ENCODE peak calls at places on chromosomes 16 and 17, in four cellular contexts. E is AG04450, M is adrenal gland, A is upper lobe of right lung. K is an unnamed sample.
A peak's percentile ranks its signal among the peaks of the same experiment; 100 is the strongest.

GRCh38 chr16:15502041-15502725 is 67.8 kb downstream of the BMERB1 start:
- DNase-seq in M (no peak), A (no peak), E (peak; percentile 76), K (no peak)

GRCh38 chr17:46720408-46720807 is 98.1 kb downstream of the WNT3 start:
- DNase-seq in A (no peak), E (no peak), M (no peak), K (no peak)

GRCh38 chr17:19533036-19533717 is 477 bp upstream of the SLC47A1 start:
- DNase-seq in M (no peak), A (peak; percentile 56), E (no peak), K (no peak)

GRCh38 chr17:59791603-59792457 is 84.4 kb downstream of the VMP1 start:
- DNase-seq in E (no peak), M (no peak), A (no peak), K (no peak)

GRCh38 chr16:75202069-75202590 is 4.8 kb downstream of the CTRB2 start:
- DNase-seq in E (no peak), M (peak; percentile 43), A (peak; percentile 32), K (no peak)

GRCh38 chr17:13212861-13213260 is 195.0 kb upstream of the ELAC2 start:
- DNase-seq in E (no peak), A (no peak), M (no peak), K (no peak)

GRCh38 chr17:17727111-17727659 is 45.9 kb downstream of the RAI1 start:
- DNase-seq in A (no peak), M (no peak), E (no peak), K (no peak)

GRCh38 chr16:87140211-87141200 is 176.7 kb downstream of the C16orf95 start:
- DNase-seq in M (no peak), E (no peak), A (peak; percentile 58), K (no peak)

GRCh38 chr17:78368854-78369495 is 9.1 kb upstream of the SOCS3 start:
- DNase-seq in E (no peak), A (no peak), M (no peak), K (no peak)

GRCh38 chr16:53744449-53744848 is 40.5 kb downstream of the FTO start:
- DNase-seq in M (no peak), A (no peak), E (no peak), K (no peak)

GRCh38 chr17:56441331-56441730 is 152.2 kb upstream of the NOG start:
- DNase-seq in E (peak; percentile 24), A (no peak), M (no peak), K (no peak)

GRCh38 chr17:48502901-48503300 is 27.9 kb downstream of the HOXB1 start:
- DNase-seq in M (no peak), E (no peak), A (no peak), K (no peak)

GRCh38 chr16:31875112-31875803 is 1.7 kb downstream of the ZNF267 start:
- DNase-seq in E (no peak), A (no peak), M (no peak), K (no peak)

GRCh38 chr16:86740817-86741799 is 162.8 kb downstream of the FOXL1 start:
- DNase-seq in M (peak; percentile 57), A (no peak), E (no peak), K (no peak)

GRCh38 chr17:19561697-19562318 is 28.2 kb downstream of the SLC47A1 start:
- DNase-seq in E (no peak), A (no peak), M (no peak), K (no peak)

GRCh38 chr17:78358538-78359215 is 1.2 kb downstream of the SOCS3 start:
- DNase-seq in E (no peak), A (no peak), M (no peak), K (no peak)

GRCh38 chr17:58084317-58084981 is 1.2 kb downstream of the DYNLL2 start:
- DNase-seq in A (peak; percentile 65), E (no peak), M (peak; percentile 75), K (peak; percentile 67)

GRCh38 chr16:49528035-49528434 is 154.4 kb downstream of the C16orf78 start:
- DNase-seq in E (no peak), M (peak; percentile 68), A (no peak), K (no peak)

GRCh38 chr17:48612456-48612853 is 1.6 kb upstream of the HOXB7 start:
- DNase-seq in A (no peak), M (no peak), E (no peak), K (no peak)

GRCh38 chr17:16947470-16947869 is 24.4 kb downstream of the TNFRSF13B start:
- DNase-seq in A (no peak), M (no peak), E (no peak), K (no peak)

GRCh38 chr17:57140321-57140720 is 55.3 kb downstream of the AKAP1 start:
- DNase-seq in E (no peak), M (no peak), A (no peak), K (no peak)

GRCh38 chr17:35653619-35654361 is 66.7 kb downstream of the AP2B1 start:
- DNase-seq in M (no peak), E (no peak), A (no peak), K (no peak)
- H3K27ac ChIP-seq in M (no peak overlapping the region), E (no peak overlapping the region), A (no peak overlapping the region), K (no peak overlapping the region)

DNA sequence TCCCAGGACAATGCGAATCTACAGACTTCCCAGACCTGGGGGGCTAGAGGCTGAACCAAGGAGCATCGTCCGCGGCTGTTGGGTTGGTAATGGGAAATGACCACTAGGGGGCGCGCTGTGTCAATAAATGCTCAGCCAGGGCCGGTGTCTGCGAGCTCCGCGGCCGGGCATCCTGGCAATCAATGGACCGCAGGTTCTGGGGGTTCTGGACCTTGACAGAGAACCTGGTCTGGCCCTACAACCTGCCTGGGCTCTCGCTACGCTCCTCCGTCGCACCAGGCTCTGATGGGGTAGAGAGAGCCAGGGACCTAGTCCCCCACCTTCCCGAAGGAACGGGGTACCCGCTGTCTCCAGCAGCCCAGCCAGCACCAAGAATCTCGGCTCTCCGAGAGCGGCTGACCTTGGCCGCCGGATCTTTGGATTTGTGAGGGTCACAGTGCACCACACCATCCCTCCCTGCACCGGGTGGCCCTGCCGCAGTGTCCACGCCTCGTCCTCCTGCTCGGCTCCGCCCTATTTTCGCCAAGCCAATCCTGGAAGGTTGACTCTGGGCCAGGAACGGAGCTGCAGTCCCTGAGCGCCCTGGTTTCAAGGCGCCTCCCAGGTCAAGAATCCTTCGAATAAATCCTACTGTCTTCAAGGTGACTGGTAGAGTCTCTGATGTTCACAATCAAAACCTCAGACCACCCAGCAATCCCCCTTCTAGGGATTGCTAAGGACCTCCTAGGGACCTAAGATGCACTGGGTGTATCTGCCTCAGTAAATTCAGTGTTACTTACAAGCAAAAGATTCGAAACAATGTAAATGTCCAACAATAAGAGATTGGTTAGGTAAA is 20.3 kb upstream of the BEAN1 start:
- DNase-seq in M (peak; percentile 94), E (no peak), A (peak; percentile 89), K (peak; percentile 94)
- TF ChIP-seq CTCF in M (peak; percentile 92), E (peak; percentile 85), A (peak; percentile 92), K (peak; percentile 98)

GRCh38 chr17:51263001-51263400 is 2.7 kb downstream of the UTP18 start:
- DNase-seq in E (no peak), A (no peak), M (no peak), K (no peak)
- H3K4me3 ChIP-seq in E (no peak overlapping the region), A (no peak overlapping the region), M (no peak overlapping the region), K (no peak overlapping the region)

GRCh38 chr17:10556301-10557005 is 7.0 kb upstream of the MYH2 start:
- DNase-seq in A (no peak), E (no peak), M (no peak), K (no peak)
- H3K27ac ChIP-seq in A (no peak overlapping the region), E (no peak overlapping the region), M (no peak overlapping the region), K (no peak overlapping the region)

DNA sequence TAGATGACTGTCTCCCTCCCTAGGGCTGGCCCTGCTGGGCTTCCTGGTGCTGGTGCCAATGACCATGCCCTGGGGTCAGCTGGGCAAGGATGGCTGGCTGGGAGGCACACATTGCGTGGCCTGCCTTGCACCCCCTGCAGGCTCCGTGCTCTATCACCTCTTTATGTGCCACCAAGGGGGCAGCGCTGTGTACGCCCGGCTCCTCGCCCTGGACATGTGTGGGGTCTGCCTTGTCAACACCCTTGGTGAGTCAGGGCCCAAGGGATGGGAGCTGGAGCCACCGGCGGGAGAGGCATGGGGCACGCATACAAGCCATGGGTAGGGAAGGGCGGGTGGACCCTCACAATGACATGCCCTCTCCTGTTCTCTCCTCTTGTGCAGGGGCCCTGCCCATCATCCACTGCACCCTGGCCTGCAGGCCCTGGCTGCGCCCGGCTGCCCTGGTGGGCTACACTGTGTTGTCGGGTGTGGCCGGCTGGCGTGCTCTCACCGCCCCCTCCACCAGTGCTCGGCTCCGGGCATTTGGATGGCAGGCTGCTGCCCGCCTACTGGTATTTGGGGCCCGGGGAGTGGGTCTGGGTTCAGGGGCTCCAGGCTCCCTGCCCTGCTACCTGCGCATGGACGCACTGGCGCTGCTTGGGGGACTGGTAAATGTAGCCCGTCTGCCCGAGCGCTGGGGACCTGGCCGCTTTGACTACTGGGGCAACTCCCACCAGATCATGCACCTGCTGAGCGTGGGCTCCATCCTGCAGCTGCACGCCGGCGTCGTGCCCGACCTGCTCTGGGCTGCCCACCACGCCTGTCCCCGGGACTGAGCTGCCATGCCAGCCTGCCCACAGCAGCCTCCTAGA is 2.2 kb downstream of the PAQR4 start:
- DNase-seq in A (no peak), E (no peak), M (no peak), K (no peak)
- TF ChIP-seq CTCF in A (no peak), E (no peak), M (no peak), K (no peak)

DNA sequence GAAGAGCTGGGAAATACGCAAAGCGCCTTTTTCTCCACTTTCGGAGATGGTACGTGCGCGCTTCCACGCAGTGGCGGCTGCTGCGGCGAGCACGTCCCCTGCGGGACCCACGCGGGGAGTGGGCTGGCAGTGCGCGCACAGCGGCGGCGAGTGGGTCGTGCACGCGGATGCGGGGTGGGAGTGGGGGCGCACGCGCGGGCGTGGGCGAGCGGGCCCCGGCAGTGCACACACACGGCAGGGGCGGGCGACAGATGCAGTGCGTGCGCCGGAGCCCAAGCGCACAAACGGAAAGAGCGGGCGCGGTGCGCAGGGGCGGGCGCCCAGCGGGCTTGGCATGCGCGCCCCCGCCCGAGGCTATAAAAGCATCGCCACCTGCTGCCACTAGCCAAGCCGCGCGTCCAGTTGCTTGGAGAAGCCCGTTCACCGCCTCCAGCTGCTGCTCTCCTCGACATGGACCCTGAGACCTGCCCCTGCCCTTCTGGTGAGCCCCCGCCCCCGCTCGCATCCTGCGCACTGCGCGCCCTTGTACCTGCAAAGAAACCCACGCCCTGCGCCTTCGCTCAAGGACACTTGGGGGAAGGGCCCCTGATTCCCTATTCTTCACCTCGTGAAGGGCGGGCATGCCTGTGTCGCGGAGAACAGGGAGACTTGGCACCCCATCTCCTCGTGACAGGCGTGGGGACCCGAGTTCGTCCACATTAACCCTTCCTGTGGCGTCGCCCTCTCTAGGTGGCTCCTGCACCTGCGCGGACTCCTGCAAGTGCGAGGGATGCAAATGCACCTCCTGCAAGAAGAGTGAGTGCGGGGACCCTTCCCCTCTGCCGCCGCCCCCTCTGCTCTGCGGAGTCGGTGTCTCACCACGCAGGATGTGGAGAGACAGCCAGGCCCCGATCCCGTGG is at the start of gene MT3:
- DNase-seq in M (peak; percentile 57), A (no peak), E (no peak), K (peak; percentile 61)
- H3K4me3 ChIP-seq in M (no peak within 1 kb of the TSS), A (peak within 1 kb of the TSS; percentile 31), E (peak within 1 kb of the TSS; percentile 45), K (peak within 1 kb of the TSS; percentile 54)

GRCh38 chr16:78596348-78596995 is 497.0 kb downstream of the WWOX start:
- DNase-seq in A (no peak), E (no peak), M (no peak), K (no peak)
- H3K27ac ChIP-seq in A (no peak overlapping the region), E (no peak overlapping the region), M (no peak overlapping the region), K (no peak overlapping the region)

GRCh38 chr17:75629157-75629556 is 4.1 kb upstream of the SMIM5 start:
- DNase-seq in M (no peak), A (no peak), E (no peak), K (no peak)
- TF ChIP-seq CTCF in M (no peak), A (no peak), E (no peak), K (no peak)

K was measured in Peyer's patch.